ENCODE peak calls at places on chromosomes 16 and 17, in eight cellular contexts. N, O, T, D, E, F, S and U are unnamed samples.

GRCh38 chr17:74981979-74982662 is 5.3 kb upstream of the CDR2L start:
- DNase-seq in N (peak), E (peak), O (peak), D (peak), F (peak), T (peak), S (peak), U (peak)

GRCh38 chr17:71417142-71417541 is 703.7 kb upstream of the SOX9 start:
- DNase-seq in T (no peak), F (no peak), E (no peak), S (no peak), D (no peak), N (no peak), O (no peak), U (no peak)

GRCh38 chr16:86821933-86822332 is 243.6 kb downstream of the FOXL1 start:
- DNase-seq in O (no peak), E (no peak), S (no peak), D (no peak), F (no peak), N (no peak), T (no peak), U (no peak)

GRCh38 chr17:70137451-70138230 is 31.7 kb upstream of the KCNJ2 start:
- DNase-seq in S (peak), E (peak), O (peak), T (peak), D (no peak), F (no peak), N (no peak), U (no peak)

GRCh38 chr17:18920911-18921441 is 31.0 kb upstream of the SLC5A10 start:
- DNase-seq in S (no peak), D (no peak), E (no peak), N (no peak), O (no peak), T (no peak), F (no peak), U (no peak)

GRCh38 chr16:13291934-13292333 is 390.5 kb downstream of the SHISA9 start:
- DNase-seq in N (no peak), S (no peak), D (no peak), E (no peak), F (no peak), O (no peak), T (no peak), U (no peak)

GRCh38 chr17:29848737-29849136 is 81.3 kb downstream of the SSH2 start:
- DNase-seq in D (no peak), O (no peak), F (no peak), E (no peak), T (no peak), N (no peak), S (no peak), U (no peak)

GRCh38 chr17:35117984-35118383 is 1.7 kb downstream of the RAD51D start:
- DNase-seq in F (no peak), E (no peak), N (no peak), T (peak), O (no peak), D (no peak), S (peak), U (peak)

GRCh38 chr17:44122825-44123355 is 551 bp downstream of the HDAC5 start:
- DNase-seq in O (peak), E (no peak), D (no peak), S (no peak), T (no peak), F (no peak), N (no peak), U (no peak)

GRCh38 chr17:50114849-50115357 is 15.1 kb downstream of the SAMD14 start:
- DNase-seq in E (no peak), F (no peak), N (no peak), O (peak), T (peak), S (peak), D (no peak), U (peak)

GRCh38 chr17:40069751-40070643 is 7.2 kb downstream of the THRA start:
- DNase-seq in D (no peak), F (peak), T (no peak), O (peak), E (no peak), N (peak), S (no peak), U (no peak)

GRCh38 chr17:9370464-9370863 is 205.2 kb downstream of the STX8 start:
- DNase-seq in D (no peak), S (peak), T (no peak), E (no peak), N (no peak), O (no peak), F (no peak), U (no peak)

GRCh38 chr17:2916362-2916928 is 120.2 kb downstream of the RAP1GAP2 start:
- DNase-seq in D (no peak), E (no peak), S (no peak), N (no peak), O (no peak), F (no peak), T (no peak), U (no peak)

GRCh38 chr17:36778458-36778857 is 158.8 kb upstream of the LHX1 start:
- DNase-seq in E (no peak), S (no peak), T (no peak), F (no peak), O (no peak), N (no peak), D (no peak), U (no peak)

GRCh38 chr17:49986396-49987289 is 8.4 kb downstream of the DLX3 start:
- DNase-seq in E (no peak), N (no peak), T (no peak), O (no peak), F (no peak), D (no peak), S (no peak), U (no peak)